ENCODE peak calls at places on chromosomes 5 and 9, in seven cellular contexts. O is EH; E is stimulated activated CD4-positive, alpha-beta T cell treated with anti-CD3 and anti-CD28 coated beads, Interleukin-4, amount 100 ng/mL, for 4 hours; K is KBM-7; D is esophagus squamous epithelium; Q is lower lobe of right lung; T is left ventricle myocardium superior. P is an unnamed sample.

GRCh38 chr5:161547573-161548471 is 1.3 kb upstream of the GABRB2 start:
- DNase-seq in K (peak), O (no peak), E (no peak), Q (no peak), D (no peak), T (peak), P (no peak)

GRCh38 chr5:158988987-158989624 is 110.6 kb downstream of the EBF1 start:
- DNase-seq in E (no peak), T (no peak), Q (no peak), O (no peak), D (no peak), K (no peak), P (no peak)

GRCh38 chr5:61732376-61732775 is 400.3 kb downstream of the ZSWIM6 start:
- DNase-seq in O (no peak), Q (no peak), E (no peak), T (peak), K (no peak), D (no peak), P (no peak)

GRCh38 chr9:136083558-136084190 is 11.4 kb downstream of the NACC2 start:
- DNase-seq in Q (peak), E (no peak), O (no peak), D (no peak), K (no peak), T (no peak), P (no peak)

GRCh38 chr9:34607331-34607730 is 4.6 kb downstream of the RPP25L start:
- DNase-seq in K (no peak), O (no peak), E (no peak), D (no peak), T (no peak), Q (no peak), P (no peak)

GRCh38 chr5:159208508-159209437 is 580 bp downstream of the RNF145 start:
- DNase-seq in D (no peak), Q (peak), O (peak), E (peak), T (peak), K (no peak), P (peak)

GRCh38 chr9:112124156-112124555 is 50.9 kb downstream of the SUSD1 start:
- DNase-seq in O (no peak), Q (no peak), E (no peak), K (no peak), D (no peak), T (no peak), P (no peak)

GRCh38 chr9:107222020-107222522 is 61.0 kb upstream of the RAD23B start:
- DNase-seq in K (no peak), O (peak), D (no peak), E (no peak), T (no peak), Q (no peak), P (peak)

GRCh38 chr9:99607852-99608448 is 213.7 kb upstream of the NR4A3 start:
- DNase-seq in D (no peak), E (no peak), T (no peak), Q (no peak), O (peak), K (no peak), P (peak)

GRCh38 chr9:111762546-111762945 is 32.2 kb downstream of the SHOC1 start:
- DNase-seq in E (no peak), Q (no peak), D (no peak), O (peak), K (no peak), T (no peak), P (peak)

GRCh38 chr5:38595149-38595725 is 38.8 kb upstream of the LIFR start:
- DNase-seq in O (peak), E (no peak), D (no peak), K (no peak), Q (no peak), T (no peak), P (peak)

GRCh38 chr9:131475956-131476776 is 26.6 kb upstream of the POMT1 start:
- DNase-seq in Q (no peak), D (no peak), T (no peak), O (no peak), E (no peak), K (no peak), P (no peak)

GRCh38 chr9:16721972-16722371 is 148.5 kb downstream of the BNC2 start:
- DNase-seq in K (no peak), Q (no peak), D (no peak), E (no peak), T (no peak), O (peak), P (peak)

GRCh38 chr9:34457266-34458012 is 931 bp downstream of the FAM219A start:
- DNase-seq in O (peak), D (no peak), K (peak), E (no peak), Q (peak), T (peak), P (peak)

P was measured in iris pigment epithelial cell.